ENCODE peak calls at places on chromosome X, in six cellular contexts. H, U, R, L, K and Y are unnamed samples.

GRCh38 chrX:7090506-7091095 is 56.9 kb upstream of the STS start:
- DNase-seq in R (no peak), K (no peak), L (no peak), U (no peak), H (no peak), Y (no peak)

GRCh38 chrX:27438937-27439336 is 24.2 kb downstream of the PPP4R3C start:
- DNase-seq in H (no peak), L (no peak), U (no peak), K (no peak), R (no peak), Y (no peak)

GRCh38 chrX:9339603-9340569 is 125.0 kb upstream of the TBL1X start:
- DNase-seq in R (no peak), U (no peak), L (no peak), K (no peak), H (no peak), Y (peak)

GRCh38 chrX:72169008-72169728 is 12.4 kb upstream of the PIN4 start:
- DNase-seq in L (no peak), R (peak), U (no peak), H (peak), K (no peak), Y (no peak)

GRCh38 chrX:107581923-107582322 is 46.4 kb upstream of the PRPS1 start:
- DNase-seq in R (no peak), L (no peak), U (no peak), H (no peak), K (no peak), Y (no peak)

GRCh38 chrX:90040807-90041206 is 119.1 kb downstream of the TGIF2LX start:
- DNase-seq in U (peak), K (no peak), H (no peak), R (no peak), L (no peak), Y (no peak)

GRCh38 chrX:83593634-83594294 is 85.7 kb downstream of the POU3F4 start:
- DNase-seq in H (no peak), U (no peak), K (no peak), L (no peak), R (no peak), Y (no peak)

GRCh38 chrX:107658660-107659059 is 30.4 kb downstream of the PRPS1 start:
- DNase-seq in K (no peak), L (no peak), R (no peak), U (no peak), H (no peak), Y (no peak)

GRCh38 chrX:22629105-22629725 is 356.5 kb downstream of the CBLL2 start:
- DNase-seq in H (no peak), L (peak), U (no peak), K (no peak), R (no peak), Y (no peak)

GRCh38 chrX:17597836-17598434 is 139.4 kb upstream of the SCML1 start:
- DNase-seq in R (no peak), U (no peak), L (no peak), K (no peak), H (no peak), Y (no peak)

GRCh38 chrX:85244411-85245210 is 820 bp downstream of the ZNF711 start:
- DNase-seq in L (no peak), H (peak), K (peak), U (peak), R (no peak), Y (peak)

GRCh38 chrX:10356979-10357378 is 200.2 kb downstream of the CLCN4 start:
- DNase-seq in K (no peak), H (no peak), R (no peak), U (no peak), L (no peak), Y (no peak)

GRCh38 chrX:13387656-13388421 is 68.0 kb upstream of the ATXN3L start:
- DNase-seq in L (no peak), R (no peak), U (no peak), H (peak), K (no peak), Y (no peak)

GRCh38 chrX:47178337-47178736 is 15.3 kb upstream of the UBA1 start:
- DNase-seq in K (no peak), U (no peak), H (no peak), L (no peak), R (no peak), Y (no peak)

GRCh38 chrX:110145854-110146253 is 142.9 kb downstream of the TMEM164 start:
- DNase-seq in H (peak), U (no peak), L (no peak), R (no peak), K (peak), Y (peak)

GRCh38 chrX:154019061-154019621 is 561 bp downstream of the IRAK1 start:
- DNase-seq in K (no peak), H (peak), L (no peak), U (no peak), R (no peak), Y (peak)

GRCh38 chrX:40056420-40056819 is 41.3 kb downstream of the BCOR start:
- DNase-seq in R (no peak), U (no peak), H (no peak), K (no peak), L (no peak), Y (no peak)

GRCh38 chrX:37904833-37905232 is 57.5 kb upstream of the DYNLT3 start:
- DNase-seq in K (no peak), U (no peak), H (no peak), R (no peak), L (no peak), Y (no peak)

GRCh38 chrX:84170931-84171330 is 17.1 kb downstream of the RPS6KA6 start:
- DNase-seq in H (no peak), K (no peak), R (no peak), L (no peak), U (no peak), Y (no peak)

GRCh38 chrX:143027262-143027661 is 1.5 kb downstream of the SPANXN4 start:
- DNase-seq in K (no peak), U (no peak), R (no peak), H (no peak), L (no peak), Y (no peak)

GRCh38 chrX:7318661-7319060 is 170.7 kb upstream of the PUDP start:
- DNase-seq in R (no peak), U (no peak), L (no peak), K (no peak), H (no peak), Y (no peak)

GRCh38 chrX:155094468-155095061 is 23.3 kb downstream of the BRCC3 start:
- DNase-seq in H (peak), K (no peak), R (no peak), L (no peak), U (no peak), Y (peak)

GRCh38 chrX:44494357-44494756 is 48.3 kb downstream of the FUNDC1 start:
- DNase-seq in H (no peak), R (no peak), U (no peak), L (no peak), K (no peak), Y (no peak)

GRCh38 chrX:113400193-113400704 is 559.6 kb upstream of the AMOT start:
- DNase-seq in H (no peak), L (no peak), K (no peak), R (no peak), U (no peak), Y (no peak)

GRCh38 chrX:21758488-21758887 is 572 bp upstream of the SMPX start:
- DNase-seq in U (no peak), L (no peak), K (no peak), R (no peak), H (no peak), Y (no peak)

GRCh38 chrX:131201986-131202385 is 87.1 kb downstream of the IGSF1 start:
- DNase-seq in K (no peak), U (no peak), R (no peak), H (no peak), L (no peak), Y (no peak)

GRCh38 chrX:106726485-106727437 is at the start of gene RNF128:
- DNase-seq in H (peak), L (no peak), K (peak), U (peak), R (no peak), Y (no peak)

GRCh38 chrX:120378570-120378969 is 16.7 kb downstream of the ATP1B4 start:
- DNase-seq in H (no peak), K (no peak), U (no peak), R (no peak), L (no peak), Y (no peak)

GRCh38 chrX:40145001-40145631 is 47.4 kb upstream of the BCOR start:
- DNase-seq in H (no peak), R (no peak), U (no peak), L (no peak), K (no peak), Y (no peak)

GRCh38 chrX:110218591-110218990 is 99.3 kb downstream of the AMMECR1 start:
- DNase-seq in U (no peak), K (no peak), L (no peak), H (no peak), R (no peak), Y (no peak)

GRCh38 chrX:104285201-104285600 is 30.5 kb upstream of the ESX1 start:
- DNase-seq in K (no peak), U (no peak), H (no peak), R (no peak), L (no peak), Y (no peak)

GRCh38 chrX:152638443-152638904 is 779 bp downstream of the GABRQ start:
- DNase-seq in U (no peak), K (no peak), R (no peak), H (no peak), L (no peak), Y (no peak)

GRCh38 chrX:35076061-35076460 is 133.5 kb downstream of the FAM47B start:
- DNase-seq in H (no peak), R (no peak), L (no peak), K (no peak), U (no peak), Y (no peak)

GRCh38 chrX:10603612-10604011 is 16.8 kb downstream of the MID1 start:
- DNase-seq in U (no peak), L (no peak), K (no peak), R (no peak), H (no peak), Y (no peak)

GRCh38 chrX:13903405-13903804 is 86.5 kb upstream of the GPM6B start:
- DNase-seq in R (no peak), H (no peak), U (no peak), K (no peak), L (no peak), Y (no peak)